ENCODE peak calls at places on chromosomes 7 and 10, in nine cellular contexts. M is nucleus accumbens; R is activated gamma-delta T cell treated with anti-CD3 and anti-CD28 coated beads, Interleukin-2, amount 50 U/mL, for 16 hours; N is Calu3; J is AG20443; I is stimulated activated effector memory CD8-positive, alpha-beta T cell treated with anti-CD3 and anti-CD28 coated beads, Interleukin-12 subunit alpha, Interleukin-12 subunit beta, amount 100 ng/mL, for 72 hours; O is hypothalamus; A is amniotic stem cell; F is activated CD4-positive, CD25-positive, alpha-beta regulatory T cell. H is an unnamed sample.
A peak's percentile ranks its signal among the peaks of the same experiment; 100 is the strongest.

GRCh38 chr10:16445770-16446469 is 9.1 kb downstream of the PTER start:
- DNase-seq in A (no peak), J (no peak), F (no peak), O (no peak), I (no peak), M (no peak), R (no peak), N (no peak), H (no peak)

GRCh38 chr10:102449321-102450123 is 1.8 kb downstream of the C10orf95 start:
- DNase-seq in R (peak; percentile 75), M (peak; percentile 55), F (peak; percentile 72), N (peak; percentile 82), A (no peak), J (no peak), I (peak; percentile 86), O (no peak), H (no peak)

GRCh38 chr7:157740251-157740650 is 403.4 kb downstream of the DNAJB6 start:
- DNase-seq in R (no peak), A (no peak), N (no peak), O (no peak), J (no peak), F (no peak), M (no peak), I (no peak), H (no peak)

GRCh38 chr10:29671968-29672367 is 37.2 kb upstream of the SVIL start:
- DNase-seq in O (no peak), A (no peak), M (no peak), R (no peak), J (no peak), I (no peak), F (no peak), N (no peak), H (no peak)

GRCh38 chr7:48154792-48155413 is 16.4 kb upstream of the ABCA13 start:
- DNase-seq in R (no peak), O (no peak), I (peak; percentile 62), A (peak; percentile 49), M (no peak), F (peak; percentile 1), J (peak; percentile 72), N (peak; percentile 79), H (peak; percentile 40)

GRCh38 chr10:33010132-33011037 is 52.4 kb upstream of the ITGB1 start:
- DNase-seq in M (no peak), J (peak; percentile 77), N (peak; percentile 83), I (no peak), A (peak; percentile 18), R (no peak), F (no peak), O (no peak), H (peak; percentile 64)

GRCh38 chr7:101747058-101747617 is 70.3 kb upstream of the CUX1 start:
- DNase-seq in N (no peak), I (no peak), F (no peak), J (no peak), M (no peak), R (no peak), O (no peak), A (no peak), H (no peak)

GRCh38 chr7:71313562-71313961 is 181.6 kb downstream of the GALNT17 start:
- DNase-seq in F (no peak), N (no peak), A (no peak), O (no peak), R (no peak), J (no peak), I (no peak), M (no peak), H (no peak)

GRCh38 chr7:25947669-25948516 is 204.1 kb upstream of the NFE2L3 start:
- DNase-seq in R (no peak), N (no peak), M (no peak), I (no peak), J (no peak), A (no peak), F (no peak), O (no peak), H (no peak)

GRCh38 chr7:27693794-27694193 is 31.1 kb upstream of the HIBADH start:
- DNase-seq in A (no peak), R (no peak), F (no peak), N (peak; percentile 34), J (no peak), O (no peak), I (no peak), M (no peak), H (no peak)

GRCh38 chr10:59593768-59594167 is 115.9 kb downstream of the SLC16A9 start:
- DNase-seq in R (no peak), J (no peak), N (no peak), F (no peak), I (no peak), M (no peak), A (no peak), O (no peak), H (no peak)

H was measured in HuH-7.